ENCODE peak calls at places on chromosomes 1 and 21, in four cellular contexts. S is astrocyte of the spinal cord, B is uterus, J is brain microvascular endothelial cell. Y is an unnamed sample.

GRCh38 chr1:228045871-228046270 is 36.6 kb upstream of the ARF1 start:
- DNase-seq in S (no peak), B (no peak), J (no peak), Y (no peak)

GRCh38 chr1:14804626-14805025 is 206.1 kb downstream of the KAZN start:
- DNase-seq in S (no peak), B (no peak), J (no peak), Y (no peak)

GRCh38 chr1:203765029-203765837 is at the start of gene LAX1:
- DNase-seq in S (no peak), B (no peak), J (no peak), Y (peak)

GRCh38 chr1:218874313-218874712 is 299.4 kb upstream of the LYPLAL1 start:
- DNase-seq in S (peak), B (no peak), J (peak), Y (no peak)

GRCh38 chr21:46634427-46634826 is 1.0 kb upstream of the PRMT2 start:
- DNase-seq in S (no peak), B (no peak), J (no peak), Y (no peak)

GRCh38 chr1:41980872-41981653 is 62.3 kb upstream of the HIVEP3 start:
- DNase-seq in S (peak), B (no peak), J (no peak), Y (no peak)

GRCh38 chr21:41777934-41778815 is 11.3 kb upstream of the RIPK4 start:
- DNase-seq in S (peak), B (peak), J (peak), Y (no peak)

GRCh38 chr21:15754640-15755039 is 24.9 kb downstream of the USP25 start:
- DNase-seq in S (peak), B (no peak), J (no peak), Y (no peak)

GRCh38 chr1:98437540-98437939 is 224.0 kb upstream of the SNX7 start:
- DNase-seq in S (no peak), B (no peak), J (no peak), Y (no peak)

GRCh38 chr21:14657241-14658008 is 111.3 kb upstream of the SAMSN1 start:
- DNase-seq in S (no peak), B (no peak), J (no peak), Y (no peak)

GRCh38 chr1:116808476-116809180 is 54.4 kb downstream of the CD2 start:
- DNase-seq in S (no peak), B (no peak), J (no peak), Y (no peak)

GRCh38 chr1:91557826-91558225 is 57.2 kb downstream of the CDC7 start:
- DNase-seq in S (no peak), B (no peak), J (no peak), Y (no peak)

GRCh38 chr21:30408782-30409494 is 13.1 kb downstream of the KRTAP13-1 start:
- DNase-seq in S (peak), B (no peak), J (peak), Y (no peak)

GRCh38 chr21:27649746-27650145 is 682.9 kb upstream of the ADAMTS5 start:
- DNase-seq in S (no peak), B (no peak), J (no peak), Y (no peak)

GRCh38 chr21:14916676-14917141 is 148.1 kb downstream of the NRIP1 start:
- DNase-seq in S (peak), B (no peak), J (peak), Y (no peak)

GRCh38 chr1:111886741-111887140 is 102.7 kb downstream of the KCND3 start:
- DNase-seq in S (no peak), B (no peak), J (no peak), Y (no peak)

GRCh38 chr1:28199328-28200233 is 23.1 kb upstream of the PTAFR start:
- DNase-seq in S (no peak), B (no peak), J (no peak), Y (peak)

GRCh38 chr1:29236993-29237905 is 927 bp downstream of the PTPRU start:
- DNase-seq in S (peak), B (peak), J (peak), Y (peak)

GRCh38 chr1:181119076-181119989 is 30.8 kb downstream of the IER5 start:
- DNase-seq in S (no peak), B (no peak), J (no peak), Y (no peak)

GRCh38 chr1:156154317-156154749 is 948 bp downstream of the SEMA4A start:
- DNase-seq in S (no peak), B (no peak), J (no peak), Y (peak)
- TF ChIP-seq CTCF in S (no peak), B (no peak), J (no peak), Y (no peak)

GRCh38 chr1:10522324-10522860 is 47.6 kb downstream of the PEX14 start:
- DNase-seq in S (no peak), B (no peak), J (no peak), Y (no peak)
- TF ChIP-seq CTCF in S (no peak), B (no peak), J (no peak), Y (no peak)

DNA sequence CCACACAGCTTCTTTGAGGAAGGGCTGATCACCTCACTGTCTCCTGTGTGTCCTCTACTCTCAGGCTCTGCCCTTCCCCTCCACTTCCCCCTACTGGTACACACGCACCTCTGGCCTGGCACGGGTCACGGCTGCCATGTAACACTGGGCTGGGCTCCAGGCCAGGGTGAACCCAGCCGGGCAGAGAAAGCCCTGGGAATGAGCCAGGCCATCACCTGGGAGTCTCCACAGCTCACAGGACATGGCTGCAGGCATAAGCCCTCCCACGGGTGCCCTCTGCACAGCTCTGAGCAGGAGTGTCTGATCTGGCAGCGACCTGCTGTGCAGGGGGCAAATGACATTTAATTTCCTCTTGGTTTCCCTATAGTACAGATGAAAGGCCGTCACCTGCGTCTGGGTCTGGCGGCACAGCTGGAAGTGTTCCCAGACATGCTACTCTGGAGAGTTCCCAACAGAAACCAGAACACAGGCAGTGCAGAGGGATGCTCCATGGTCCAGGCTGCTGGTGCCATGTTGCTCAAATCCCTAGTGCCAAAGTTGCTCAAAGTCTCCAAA is 61.2 kb downstream of the ERI3 start:
- DNase-seq in S (no peak), B (no peak), J (no peak), Y (no peak)
- TF ChIP-seq CTCF in S (no peak), B (no peak), J (no peak), Y (no peak)

GRCh38 chr1:38344705-38345104 is 298.1 kb upstream of the POU3F1 start:
- DNase-seq in S (no peak), B (no peak), J (no peak), Y (no peak)

GRCh38 chr1:38341694-38342093 is 295.1 kb upstream of the POU3F1 start:
- DNase-seq in S (no peak), B (no peak), J (no peak), Y (no peak)

GRCh38 chr1:38352869-38353268 is 306.3 kb upstream of the POU3F1 start:
- DNase-seq in S (no peak), B (no peak), J (no peak), Y (no peak)

DNA sequence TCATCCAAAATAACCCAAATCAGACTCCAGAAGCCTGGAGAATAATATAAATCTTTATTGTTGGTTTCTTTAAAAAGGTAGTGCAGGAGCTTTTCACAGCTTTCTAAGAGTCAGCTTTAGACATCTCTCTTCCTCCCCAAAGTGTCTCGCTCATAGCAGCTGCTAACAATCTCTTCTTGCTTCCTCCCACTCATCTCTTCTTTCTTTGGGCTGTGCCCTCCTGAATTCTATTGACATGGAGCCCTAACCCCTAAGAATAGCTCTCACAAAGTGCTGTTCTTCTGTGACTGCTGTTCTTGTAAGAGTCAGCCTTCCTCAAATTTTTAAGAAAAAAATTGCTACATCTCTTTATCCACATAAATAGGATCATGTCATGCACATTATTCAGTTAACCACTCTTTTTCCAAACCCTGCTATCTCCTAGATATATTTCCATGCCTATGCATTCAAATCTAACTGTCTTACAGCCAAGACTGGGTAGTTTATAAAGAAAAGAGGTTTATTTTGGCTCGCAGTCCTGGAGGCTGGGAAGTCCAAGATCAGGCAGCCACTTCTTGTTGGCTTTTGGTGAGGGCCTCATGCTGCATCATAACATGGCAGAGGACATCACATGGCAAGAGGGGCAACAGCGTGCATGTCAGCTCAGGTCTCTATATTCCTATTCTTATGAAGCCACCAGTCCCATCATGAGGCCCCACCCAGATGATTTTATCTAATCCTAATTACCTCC is 301.0 kb upstream of the POU3F1 start:
- DNase-seq in S (no peak), B (no peak), J (no peak), Y (no peak)
- TF ChIP-seq CTCF in S (no peak), B (no peak), J (no peak), Y (no peak)

GRCh38 chr1:174217787-174218574 is 58.7 kb downstream of the RABGAP1L start:
- DNase-seq in S (peak), B (no peak), J (no peak), Y (no peak)
- TF ChIP-seq CTCF in S (peak), B (peak), J (peak), Y (peak)

GRCh38 chr1:221987860-221988520 is 246.1 kb upstream of the DUSP10 start:
- DNase-seq in S (peak), B (no peak), J (peak), Y (no peak)

GRCh38 chr1:221979461-221980032 is 237.7 kb upstream of the DUSP10 start:
- DNase-seq in S (peak), B (no peak), J (no peak), Y (no peak)

GRCh38 chr1:221988829-221989228 is 246.9 kb upstream of the DUSP10 start:
- DNase-seq in S (no peak), B (no peak), J (no peak), Y (no peak)

GRCh38 chr1:221983444-221983843 is 241.6 kb upstream of the DUSP10 start:
- DNase-seq in S (no peak), B (no peak), J (no peak), Y (no peak)
- TF ChIP-seq CTCF in S (no peak), B (no peak), J (no peak), Y (no peak)

Y was measured in GM13977.